ENCODE peak calls at places on chromosomes 1 and 21, in four cellular contexts. One of them, this sample, is unnamed. For H3K9me3, the result is how much of the 10 kb centered on the place peaks cover.

GRCh38 chr1:230276401-230276800 is 149.7 kb downstream of the PGBD5 start:
- DNase-seq in CD4-positive, alpha-beta memory T cell: no peak
- DNase-seq in sigmoid colon: no peak
- DNase-seq in fibroblast of lung: no peak
- DNase-seq in this sample: no peak

GRCh38 chr1:77687519-77687906 is 5.1 kb upstream of the ZZZ3 start:
- DNase-seq in CD4-positive, alpha-beta memory T cell: no peak
- DNase-seq in sigmoid colon: no peak
- DNase-seq in fibroblast of lung: peak
- DNase-seq in this sample: no peak

GRCh38 chr1:106222415-106222814 is 834.1 kb upstream of the PRMT6 start:
- DNase-seq in CD4-positive, alpha-beta memory T cell: no peak
- DNase-seq in sigmoid colon: no peak
- DNase-seq in fibroblast of lung: no peak
- DNase-seq in this sample: no peak

GRCh38 chr1:168974117-168974516 is 132.4 kb upstream of the ATP1B1 start:
- DNase-seq in CD4-positive, alpha-beta memory T cell: no peak
- DNase-seq in sigmoid colon: no peak
- DNase-seq in fibroblast of lung: peak
- DNase-seq in this sample: no peak

GRCh38 chr1:43388021-43388575 is 1.5 kb downstream of the MED8 start:
- DNase-seq in CD4-positive, alpha-beta memory T cell: no peak
- DNase-seq in sigmoid colon: no peak
- DNase-seq in fibroblast of lung: no peak
- DNase-seq in this sample: no peak

GRCh38 chr1:13730751-13731482 is 30.9 kb downstream of the PRDM2 start:
- DNase-seq in CD4-positive, alpha-beta memory T cell: peak
- DNase-seq in sigmoid colon: no peak
- DNase-seq in fibroblast of lung: no peak
- DNase-seq in this sample: peak

GRCh38 chr1:174990382-174990999 is 9.3 kb upstream of the CACYBP start:
- DNase-seq in CD4-positive, alpha-beta memory T cell: peak
- DNase-seq in sigmoid colon: no peak
- DNase-seq in fibroblast of lung: peak
- DNase-seq in this sample: no peak

GRCh38 chr1:212971312-212971711 is 21.0 kb downstream of the VASH2 start:
- DNase-seq in CD4-positive, alpha-beta memory T cell: no peak
- DNase-seq in sigmoid colon: peak
- DNase-seq in fibroblast of lung: no peak
- DNase-seq in this sample: no peak

GRCh38 chr1:224377676-224378006 is 21.0 kb downstream of the CNIH4 start:
- DNase-seq in CD4-positive, alpha-beta memory T cell: no peak
- DNase-seq in sigmoid colon: no peak
- DNase-seq in fibroblast of lung: peak
- DNase-seq in this sample: no peak

GRCh38 chr21:46081862-46082637 is 15.9 kb upstream of the COL6A2 start:
- DNase-seq in CD4-positive, alpha-beta memory T cell: no peak
- DNase-seq in sigmoid colon: peak
- DNase-seq in fibroblast of lung: no peak
- DNase-seq in this sample: no peak

GRCh38 chr1:9473032-9473792 is 66.1 kb upstream of the SLC25A33 start:
- DNase-seq in CD4-positive, alpha-beta memory T cell: no peak
- DNase-seq in sigmoid colon: peak
- DNase-seq in fibroblast of lung: peak
- DNase-seq in this sample: no peak

GRCh38 chr1:11862890-11863289 is 4.1 kb upstream of the NPPB start:
- DNase-seq in CD4-positive, alpha-beta memory T cell: no peak
- DNase-seq in sigmoid colon: no peak
- DNase-seq in fibroblast of lung: no peak
- DNase-seq in this sample: no peak

GRCh38 chr21:39220150-39220549 is 36.9 kb upstream of the PSMG1 start:
- DNase-seq in CD4-positive, alpha-beta memory T cell: no peak
- DNase-seq in sigmoid colon: no peak
- DNase-seq in fibroblast of lung: no peak
- DNase-seq in this sample: no peak

GRCh38 chr1:215667796-215668195 is 100.7 kb downstream of the KCTD3 start:
- DNase-seq in CD4-positive, alpha-beta memory T cell: no peak
- DNase-seq in sigmoid colon: no peak
- DNase-seq in fibroblast of lung: no peak
- DNase-seq in this sample: no peak

GRCh38 chr1:48869116-48869893 is 92.6 kb upstream of the BEND5 start:
- DNase-seq in CD4-positive, alpha-beta memory T cell: no peak
- DNase-seq in sigmoid colon: no peak
- DNase-seq in fibroblast of lung: no peak
- DNase-seq in this sample: no peak

GRCh38 chr1:96843196-96843595 is 121.6 kb downstream of the PTBP2 start:
- DNase-seq in CD4-positive, alpha-beta memory T cell: no peak
- DNase-seq in sigmoid colon: no peak
- DNase-seq in fibroblast of lung: peak
- DNase-seq in this sample: no peak

GRCh38 chr1:115507256-115507589 is 134.5 kb upstream of the VANGL1 start:
- DNase-seq in CD4-positive, alpha-beta memory T cell: no peak
- DNase-seq in sigmoid colon: no peak
- DNase-seq in fibroblast of lung: peak
- DNase-seq in this sample: no peak

GRCh38 chr1:93670141-93670540 is 11.5 kb downstream of the BCAR3 start:
- DNase-seq in CD4-positive, alpha-beta memory T cell: no peak
- DNase-seq in sigmoid colon: peak
- DNase-seq in fibroblast of lung: peak
- DNase-seq in this sample: no peak

DNA sequence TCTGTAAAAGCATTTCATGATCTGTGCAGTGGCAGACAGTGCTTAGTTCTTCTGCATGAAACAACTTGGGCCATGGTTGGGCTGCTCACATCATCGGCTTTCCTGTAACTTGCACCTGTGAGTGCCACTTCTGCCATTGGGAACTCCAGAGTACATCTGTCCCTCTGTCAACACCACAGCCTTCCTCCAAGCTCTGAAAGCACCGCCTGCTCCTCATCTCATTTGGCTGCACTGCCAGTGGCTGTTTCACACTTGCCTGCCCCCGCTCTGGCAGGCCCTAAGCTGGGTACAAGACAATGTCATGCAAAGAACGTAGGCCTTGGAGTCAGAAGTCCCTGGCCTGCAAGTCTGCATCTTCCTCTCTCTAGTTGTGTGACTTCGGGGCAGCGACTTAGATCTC is 46.4 kb downstream of the DDX20 start:
- DNase-seq in CD4-positive, alpha-beta memory T cell: no peak
- DNase-seq in sigmoid colon: no peak
- DNase-seq in fibroblast of lung: no peak
- DNase-seq in this sample: no peak
- H3K27ac ChIP-seq in CD4-positive, alpha-beta memory T cell: no peak
- H3K27ac ChIP-seq in sigmoid colon: no peak
- H3K27ac ChIP-seq in fibroblast of lung: no peak
- H3K27ac ChIP-seq in this sample: no peak

GRCh38 chr1:4025752-4026151 is 125.7 kb upstream of the C1orf174 start:
- DNase-seq in CD4-positive, alpha-beta memory T cell: no peak
- DNase-seq in sigmoid colon: no peak
- DNase-seq in fibroblast of lung: no peak
- DNase-seq in this sample: no peak
- H3K9me3 ChIP-seq in CD4-positive, alpha-beta memory T cell: under half
- H3K9me3 ChIP-seq in sigmoid colon: under half
- H3K9me3 ChIP-seq in fibroblast of lung: under half
- H3K9me3 ChIP-seq in this sample: under half

GRCh38 chr1:229224308-229224707 is 46.6 kb upstream of the RAB4A start:
- DNase-seq in CD4-positive, alpha-beta memory T cell: no peak
- DNase-seq in sigmoid colon: no peak
- DNase-seq in fibroblast of lung: peak
- DNase-seq in this sample: no peak
- H3K27ac ChIP-seq in CD4-positive, alpha-beta memory T cell: no peak
- H3K27ac ChIP-seq in sigmoid colon: no peak
- H3K27ac ChIP-seq in fibroblast of lung: no peak
- H3K27ac ChIP-seq in this sample: no peak

GRCh38 chr1:25246600-25247023 is 642 bp downstream of the RSRP1 start:
- DNase-seq in CD4-positive, alpha-beta memory T cell: peak
- DNase-seq in sigmoid colon: peak
- DNase-seq in fibroblast of lung: no peak
- DNase-seq in this sample: no peak
- H3K9me3 ChIP-seq in CD4-positive, alpha-beta memory T cell: under half
- H3K9me3 ChIP-seq in sigmoid colon: under half
- H3K9me3 ChIP-seq in fibroblast of lung: under half
- H3K9me3 ChIP-seq in this sample: under half

GRCh38 chr21:33969600-33969999 is 54.0 kb upstream of the ATP5PO start:
- DNase-seq in CD4-positive, alpha-beta memory T cell: no peak
- DNase-seq in sigmoid colon: no peak
- DNase-seq in fibroblast of lung: no peak
- DNase-seq in this sample: no peak

GRCh38 chr21:33966324-33966949 is 50.8 kb upstream of the ATP5PO start:
- DNase-seq in CD4-positive, alpha-beta memory T cell: no peak
- DNase-seq in sigmoid colon: no peak
- DNase-seq in fibroblast of lung: no peak
- DNase-seq in this sample: no peak

GRCh38 chr21:33968998-33969353 is 53.4 kb upstream of the ATP5PO start:
- DNase-seq in CD4-positive, alpha-beta memory T cell: no peak
- DNase-seq in sigmoid colon: no peak
- DNase-seq in fibroblast of lung: no peak
- DNase-seq in this sample: no peak

GRCh38 chr21:33967086-33967571 is 51.5 kb upstream of the ATP5PO start:
- DNase-seq in CD4-positive, alpha-beta memory T cell: no peak
- DNase-seq in sigmoid colon: no peak
- DNase-seq in fibroblast of lung: no peak
- DNase-seq in this sample: no peak

GRCh38 chr21:33968082-33968997 is 52.7 kb upstream of the ATP5PO start:
- DNase-seq in CD4-positive, alpha-beta memory T cell: peak
- DNase-seq in sigmoid colon: no peak
- DNase-seq in fibroblast of lung: peak
- DNase-seq in this sample: peak
- H3K27ac ChIP-seq in CD4-positive, alpha-beta memory T cell: no peak
- H3K27ac ChIP-seq in sigmoid colon: peak
- H3K27ac ChIP-seq in fibroblast of lung: peak
- H3K27ac ChIP-seq in this sample: no peak

DNA sequence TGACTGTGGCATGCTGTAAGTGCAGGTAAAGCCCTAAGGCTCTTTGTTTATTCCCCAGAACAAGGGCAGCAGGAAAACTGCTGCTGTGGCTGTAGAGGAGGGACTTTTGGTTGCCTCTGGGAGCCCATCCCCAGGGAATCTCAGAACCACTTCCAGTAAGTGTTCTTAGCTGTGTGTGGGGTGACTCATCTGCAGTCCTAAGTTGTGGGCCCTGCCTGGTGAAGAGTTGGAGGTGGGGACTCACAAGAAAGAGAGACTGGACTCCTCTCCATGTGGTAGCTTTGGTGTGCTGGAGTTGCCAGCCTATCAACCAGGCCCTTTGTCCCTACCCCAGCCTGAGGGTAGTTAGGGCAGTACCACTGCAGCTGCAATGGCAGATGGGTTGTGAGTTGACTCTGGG is 24.0 kb upstream of the DENND1B start:
- DNase-seq in CD4-positive, alpha-beta memory T cell: no peak
- DNase-seq in sigmoid colon: no peak
- DNase-seq in fibroblast of lung: peak
- DNase-seq in this sample: no peak
- H3K9me3 ChIP-seq in CD4-positive, alpha-beta memory T cell: under half
- H3K9me3 ChIP-seq in sigmoid colon: under half
- H3K9me3 ChIP-seq in fibroblast of lung: under half
- H3K9me3 ChIP-seq in this sample: under half

GRCh38 chr1:30101477-30102227 is 621.7 kb downstream of the MATN1 start:
- DNase-seq in CD4-positive, alpha-beta memory T cell: no peak
- DNase-seq in sigmoid colon: no peak
- DNase-seq in fibroblast of lung: no peak
- DNase-seq in this sample: no peak

GRCh38 chr1:30102605-30103004 is 620.8 kb downstream of the MATN1 start:
- DNase-seq in CD4-positive, alpha-beta memory T cell: no peak
- DNase-seq in sigmoid colon: no peak
- DNase-seq in fibroblast of lung: no peak
- DNase-seq in this sample: no peak

GRCh38 chr1:30104551-30104950 is 618.8 kb downstream of the MATN1 start:
- DNase-seq in CD4-positive, alpha-beta memory T cell: no peak
- DNase-seq in sigmoid colon: no peak
- DNase-seq in fibroblast of lung: no peak
- DNase-seq in this sample: no peak

GRCh38 chr1:30106125-30106524 is 617.3 kb downstream of the MATN1 start:
- DNase-seq in CD4-positive, alpha-beta memory T cell: no peak
- DNase-seq in sigmoid colon: no peak
- DNase-seq in fibroblast of lung: peak
- DNase-seq in this sample: no peak

DNA sequence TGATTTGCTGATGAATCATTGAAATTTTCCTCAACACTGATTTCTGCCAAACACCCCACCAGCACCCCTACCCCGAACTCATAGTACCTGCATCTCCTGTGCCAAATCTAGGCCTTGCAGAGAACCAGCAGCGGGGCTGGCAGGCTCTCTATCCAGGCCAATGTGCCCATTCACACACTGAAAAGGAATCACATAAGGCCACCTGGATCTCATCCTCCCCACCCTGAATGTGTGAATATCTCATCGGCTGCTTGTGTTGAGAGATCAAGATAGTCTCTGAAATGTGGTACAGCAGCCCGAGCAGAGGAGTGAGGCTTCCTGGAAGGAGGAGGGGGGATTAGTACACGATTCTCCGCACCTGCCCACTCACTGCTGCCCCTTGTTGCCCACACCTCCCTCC is 619.7 kb downstream of the MATN1 start:
- DNase-seq in CD4-positive, alpha-beta memory T cell: no peak
- DNase-seq in sigmoid colon: no peak
- DNase-seq in fibroblast of lung: no peak
- DNase-seq in this sample: no peak
- H3K27ac ChIP-seq in CD4-positive, alpha-beta memory T cell: no peak
- H3K27ac ChIP-seq in sigmoid colon: no peak
- H3K27ac ChIP-seq in fibroblast of lung: no peak
- H3K27ac ChIP-seq in this sample: no peak

DNA sequence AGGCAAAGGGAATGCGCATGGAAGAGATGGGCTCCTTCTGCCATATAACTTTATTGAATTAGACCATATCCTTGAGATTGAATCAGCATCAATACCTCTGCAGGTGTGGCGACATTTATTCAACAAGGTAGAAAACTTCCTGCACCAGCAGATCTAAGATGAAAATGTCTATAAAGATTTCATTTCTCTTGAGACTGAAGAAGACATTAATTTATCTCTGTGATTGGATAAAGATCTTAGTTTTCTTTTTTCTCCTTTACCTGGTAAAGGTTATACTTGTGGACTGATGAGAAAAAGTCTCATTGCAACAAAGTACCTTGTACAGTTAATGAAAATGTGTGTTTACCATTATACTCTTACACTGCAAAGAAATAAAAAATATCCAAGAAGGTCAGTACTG is at the start of gene OR2T8:
- DNase-seq in CD4-positive, alpha-beta memory T cell: no peak
- DNase-seq in sigmoid colon: no peak
- DNase-seq in fibroblast of lung: no peak
- DNase-seq in this sample: no peak
- H3K9me3 ChIP-seq in CD4-positive, alpha-beta memory T cell: under half
- H3K9me3 ChIP-seq in sigmoid colon: under half
- H3K9me3 ChIP-seq in fibroblast of lung: under half
- H3K9me3 ChIP-seq in this sample: under half